ENCODE peak calls at places on chromosome 11, in six cellular contexts. One of them, this sample, is unnamed.

GRCh38 chr11:88543902-88544655 is 206.5 kb upstream of the CTSC start:
- DNase-seq in brain microvascular endothelial cell: peak; percentile 86
- DNase-seq in heart right ventricle: peak; percentile 78
- DNase-seq in IMR-90: peak; percentile 91
- DNase-seq in GM23248: peak; percentile 95
- DNase-seq in esophagus squamous epithelium: peak; percentile 2
- DNase-seq in this sample: peak; percentile 34

GRCh38 chr11:25211635-25212251 is 714.9 kb downstream of the LUZP2 start:
- DNase-seq in brain microvascular endothelial cell: no peak
- DNase-seq in heart right ventricle: no peak
- DNase-seq in IMR-90: no peak
- DNase-seq in GM23248: no peak
- DNase-seq in esophagus squamous epithelium: no peak
- DNase-seq in this sample: no peak

GRCh38 chr11:68980776-68981065 is at the start of gene MRGPRD:
- DNase-seq in brain microvascular endothelial cell: no peak
- DNase-seq in heart right ventricle: no peak
- DNase-seq in IMR-90: no peak
- DNase-seq in GM23248: no peak
- DNase-seq in esophagus squamous epithelium: no peak
- DNase-seq in this sample: no peak

GRCh38 chr11:118691926-118692830 is 12.7 kb upstream of the TREH start:
- DNase-seq in brain microvascular endothelial cell: peak; percentile 18
- DNase-seq in heart right ventricle: no peak
- DNase-seq in IMR-90: peak; percentile 67
- DNase-seq in GM23248: peak; percentile 60
- DNase-seq in esophagus squamous epithelium: no peak
- DNase-seq in this sample: peak; percentile 69

GRCh38 chr11:42631223-42631843 is 680.5 kb upstream of the API5 start:
- DNase-seq in brain microvascular endothelial cell: peak; percentile 36
- DNase-seq in heart right ventricle: no peak
- DNase-seq in IMR-90: no peak
- DNase-seq in GM23248: peak; percentile 21
- DNase-seq in esophagus squamous epithelium: no peak
- DNase-seq in this sample: no peak

GRCh38 chr11:44011797-44012196 is 36.0 kb upstream of the ACCSL start:
- DNase-seq in brain microvascular endothelial cell: no peak
- DNase-seq in heart right ventricle: no peak
- DNase-seq in IMR-90: peak; percentile 66
- DNase-seq in GM23248: peak; percentile 89
- DNase-seq in esophagus squamous epithelium: no peak
- DNase-seq in this sample: no peak

GRCh38 chr11:68843703-68844312 is 2.1 kb upstream of the CPT1A start:
- DNase-seq in brain microvascular endothelial cell: no peak
- DNase-seq in heart right ventricle: peak; percentile 80
- DNase-seq in IMR-90: no peak
- DNase-seq in GM23248: no peak
- DNase-seq in esophagus squamous epithelium: no peak
- DNase-seq in this sample: peak; percentile 56

GRCh38 chr11:119373917-119374631 is 7.4 kb downstream of the USP2 start:
- DNase-seq in brain microvascular endothelial cell: peak; percentile 75
- DNase-seq in heart right ventricle: peak; percentile 78
- DNase-seq in IMR-90: peak; percentile 75
- DNase-seq in GM23248: peak; percentile 83
- DNase-seq in esophagus squamous epithelium: no peak
- DNase-seq in this sample: peak; percentile 14

GRCh38 chr11:72812604-72812967 is 1.6 kb upstream of the ATG16L2 start:
- DNase-seq in brain microvascular endothelial cell: no peak
- DNase-seq in heart right ventricle: no peak
- DNase-seq in IMR-90: no peak
- DNase-seq in GM23248: no peak
- DNase-seq in esophagus squamous epithelium: no peak
- DNase-seq in this sample: no peak

GRCh38 chr11:70912226-70912840 is 340.0 kb downstream of the SHANK2 start:
- DNase-seq in brain microvascular endothelial cell: no peak
- DNase-seq in heart right ventricle: no peak
- DNase-seq in IMR-90: peak; percentile 75
- DNase-seq in GM23248: peak; percentile 11
- DNase-seq in esophagus squamous epithelium: no peak
- DNase-seq in this sample: no peak

GRCh38 chr11:78290293-78291176 is 101.8 kb downstream of the USP35 start:
- DNase-seq in brain microvascular endothelial cell: peak; percentile 60
- DNase-seq in heart right ventricle: no peak
- DNase-seq in IMR-90: peak; percentile 58
- DNase-seq in GM23248: peak; percentile 75
- DNase-seq in esophagus squamous epithelium: no peak
- DNase-seq in this sample: no peak

GRCh38 chr11:19872526-19873135 is 160.0 kb downstream of the NAV2 start:
- DNase-seq in brain microvascular endothelial cell: no peak
- DNase-seq in heart right ventricle: no peak
- DNase-seq in IMR-90: no peak
- DNase-seq in GM23248: no peak
- DNase-seq in esophagus squamous epithelium: no peak
- DNase-seq in this sample: no peak

GRCh38 chr11:12717851-12718291 is 43.6 kb downstream of the TEAD1 start:
- DNase-seq in brain microvascular endothelial cell: no peak
- DNase-seq in heart right ventricle: no peak
- DNase-seq in IMR-90: no peak
- DNase-seq in GM23248: no peak
- DNase-seq in esophagus squamous epithelium: no peak
- DNase-seq in this sample: peak; percentile 29

GRCh38 chr11:64334764-64335741 is 5.0 kb upstream of the CCDC88B start:
- DNase-seq in brain microvascular endothelial cell: peak; percentile 92
- DNase-seq in heart right ventricle: no peak
- DNase-seq in IMR-90: peak; percentile 96
- DNase-seq in GM23248: peak; percentile 94
- DNase-seq in esophagus squamous epithelium: no peak
- DNase-seq in this sample: no peak

GRCh38 chr11:68959465-68960298 is 21.1 kb downstream of the MRGPRD start:
- DNase-seq in brain microvascular endothelial cell: no peak
- DNase-seq in heart right ventricle: no peak
- DNase-seq in IMR-90: no peak
- DNase-seq in GM23248: no peak
- DNase-seq in esophagus squamous epithelium: no peak
- DNase-seq in this sample: no peak

DNA sequence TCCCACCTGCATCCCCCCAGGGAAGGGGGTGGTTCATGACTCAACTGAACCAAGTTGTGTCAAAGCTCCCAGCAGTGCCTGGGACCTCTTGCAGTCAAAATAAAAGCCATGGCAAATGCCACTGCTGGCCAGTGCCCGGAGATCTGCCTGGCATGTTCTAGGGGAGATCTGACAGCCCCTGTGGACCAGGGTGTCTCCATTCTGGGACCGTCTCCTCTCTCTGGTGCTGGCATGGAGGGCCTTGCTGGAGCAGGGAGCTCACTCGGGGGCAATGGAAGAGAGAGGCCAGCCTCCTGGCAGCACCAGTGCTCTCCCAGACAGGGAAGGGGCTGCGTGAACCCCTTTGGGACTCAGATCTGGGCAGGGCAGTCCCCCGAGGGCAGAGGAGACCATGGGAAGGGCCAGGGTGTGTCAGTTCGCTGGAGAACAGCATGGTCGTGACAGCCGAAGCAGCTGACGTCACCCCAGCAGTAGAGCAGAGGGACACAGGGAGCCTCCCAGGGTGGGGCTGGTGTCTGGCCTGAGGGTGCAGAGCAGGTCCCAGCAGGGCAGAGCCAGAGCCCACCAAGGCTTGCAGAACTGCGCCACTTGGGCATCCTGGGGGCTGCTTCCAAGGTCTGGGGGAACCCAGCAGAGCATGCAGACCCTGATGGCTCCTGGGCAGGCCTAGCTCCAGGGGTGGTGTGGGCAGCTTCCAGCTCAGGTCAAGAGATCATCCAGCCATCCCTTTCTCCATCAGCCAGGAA is 70.9 kb upstream of the KCNQ1OT1 start:
- DNase-seq in brain microvascular endothelial cell: no peak
- DNase-seq in heart right ventricle: peak; percentile 2
- DNase-seq in IMR-90: no peak
- DNase-seq in GM23248: no peak
- DNase-seq in esophagus squamous epithelium: no peak
- DNase-seq in this sample: no peak
- H3K27ac ChIP-seq in brain microvascular endothelial cell: no peak overlapping the region
- H3K27ac ChIP-seq in heart right ventricle: no peak overlapping the region
- H3K27ac ChIP-seq in IMR-90: no peak overlapping the region
- H3K27ac ChIP-seq in GM23248: no peak overlapping the region
- H3K27ac ChIP-seq in esophagus squamous epithelium: no peak overlapping the region
- H3K27ac ChIP-seq in this sample: no peak overlapping the region

GRCh38 chr11:67397986-67398660 is 3.5 kb downstream of the PPP1CA start:
- DNase-seq in brain microvascular endothelial cell: no peak
- DNase-seq in heart right ventricle: no peak
- DNase-seq in IMR-90: no peak
- DNase-seq in GM23248: no peak
- DNase-seq in esophagus squamous epithelium: no peak
- DNase-seq in this sample: no peak
- H3K36me3 ChIP-seq in brain microvascular endothelial cell: peaks cover 31% of the 10 kb centered on the region
- H3K36me3 ChIP-seq in heart right ventricle: peaks cover 51% of the 10 kb centered on the region
- H3K36me3 ChIP-seq in IMR-90: peaks cover 43% of the 10 kb centered on the region
- H3K36me3 ChIP-seq in GM23248: peaks cover 7% of the 10 kb centered on the region
- H3K36me3 ChIP-seq in esophagus squamous epithelium: peaks cover 27% of the 10 kb centered on the region
- H3K36me3 ChIP-seq in this sample: peaks cover 37% of the 10 kb centered on the region

GRCh38 chr11:47539681-47540039 is 13.3 kb downstream of the CELF1 start:
- DNase-seq in brain microvascular endothelial cell: no peak
- DNase-seq in heart right ventricle: no peak
- DNase-seq in IMR-90: no peak
- DNase-seq in GM23248: no peak
- DNase-seq in esophagus squamous epithelium: no peak
- DNase-seq in this sample: no peak
- H3K4me3 ChIP-seq in brain microvascular endothelial cell: no peak overlapping the region
- H3K4me3 ChIP-seq in heart right ventricle: no peak overlapping the region
- H3K4me3 ChIP-seq in IMR-90: no peak overlapping the region
- H3K4me3 ChIP-seq in GM23248: peak overlapping the region; percentile 26
- H3K4me3 ChIP-seq in esophagus squamous epithelium: no peak overlapping the region
- H3K4me3 ChIP-seq in this sample: no peak overlapping the region

GRCh38 chr11:114079406-114080072 is 20.0 kb downstream of the ZBTB16 start:
- DNase-seq in brain microvascular endothelial cell: no peak
- DNase-seq in heart right ventricle: peak; percentile 47
- DNase-seq in IMR-90: no peak
- DNase-seq in GM23248: peak; percentile 24
- DNase-seq in esophagus squamous epithelium: no peak
- DNase-seq in this sample: no peak
- H3K27ac ChIP-seq in brain microvascular endothelial cell: no peak overlapping the region
- H3K27ac ChIP-seq in heart right ventricle: peak overlapping the region; percentile 92
- H3K27ac ChIP-seq in IMR-90: no peak overlapping the region
- H3K27ac ChIP-seq in GM23248: no peak overlapping the region
- H3K27ac ChIP-seq in esophagus squamous epithelium: peak overlapping the region; percentile 50
- H3K27ac ChIP-seq in this sample: peak overlapping the region; percentile 11

GRCh38 chr11:122775675-122776271 is 62.5 kb upstream of the CRTAM start:
- DNase-seq in brain microvascular endothelial cell: no peak
- DNase-seq in heart right ventricle: no peak
- DNase-seq in IMR-90: no peak
- DNase-seq in GM23248: no peak
- DNase-seq in esophagus squamous epithelium: no peak
- DNase-seq in this sample: no peak
- H3K36me3 ChIP-seq in brain microvascular endothelial cell: peaks cover 14% of the 10 kb centered on the region
- H3K36me3 ChIP-seq in heart right ventricle: no peaks in the 10 kb centered on the region
- H3K36me3 ChIP-seq in IMR-90: peaks cover 14% of the 10 kb centered on the region
- H3K36me3 ChIP-seq in GM23248: no peaks in the 10 kb centered on the region
- H3K36me3 ChIP-seq in esophagus squamous epithelium: no peaks in the 10 kb centered on the region
- H3K36me3 ChIP-seq in this sample: peaks cover 13% of the 10 kb centered on the region

GRCh38 chr11:61009392-61010275 is 38.2 kb downstream of the CD6 start:
- DNase-seq in brain microvascular endothelial cell: no peak
- DNase-seq in heart right ventricle: no peak
- DNase-seq in IMR-90: no peak
- DNase-seq in GM23248: no peak
- DNase-seq in esophagus squamous epithelium: no peak
- DNase-seq in this sample: no peak

GRCh38 chr11:61010466-61011238 is 39.2 kb downstream of the CD6 start:
- DNase-seq in brain microvascular endothelial cell: no peak
- DNase-seq in heart right ventricle: no peak
- DNase-seq in IMR-90: no peak
- DNase-seq in GM23248: no peak
- DNase-seq in esophagus squamous epithelium: no peak
- DNase-seq in this sample: no peak

GRCh38 chr11:61007383-61007970 is 36.0 kb downstream of the CD6 start:
- DNase-seq in brain microvascular endothelial cell: no peak
- DNase-seq in heart right ventricle: no peak
- DNase-seq in IMR-90: no peak
- DNase-seq in GM23248: peak; percentile 22
- DNase-seq in esophagus squamous epithelium: no peak
- DNase-seq in this sample: no peak

GRCh38 chr11:61008971-61009370 is 37.5 kb downstream of the CD6 start:
- DNase-seq in brain microvascular endothelial cell: no peak
- DNase-seq in heart right ventricle: no peak
- DNase-seq in IMR-90: no peak
- DNase-seq in GM23248: no peak
- DNase-seq in esophagus squamous epithelium: no peak
- DNase-seq in this sample: no peak

GRCh38 chr11:61007971-61008896 is 36.8 kb downstream of the CD6 start:
- DNase-seq in brain microvascular endothelial cell: no peak
- DNase-seq in heart right ventricle: no peak
- DNase-seq in IMR-90: no peak
- DNase-seq in GM23248: no peak
- DNase-seq in esophagus squamous epithelium: no peak
- DNase-seq in this sample: no peak
- H3K4me3 ChIP-seq in brain microvascular endothelial cell: peak overlapping the region; percentile 35
- H3K4me3 ChIP-seq in heart right ventricle: peak overlapping the region; percentile 38
- H3K4me3 ChIP-seq in IMR-90: no peak overlapping the region
- H3K4me3 ChIP-seq in GM23248: no peak overlapping the region
- H3K4me3 ChIP-seq in esophagus squamous epithelium: peak overlapping the region; percentile 47
- H3K4me3 ChIP-seq in this sample: no peak overlapping the region

GRCh38 chr11:46099973-46100335 is 21.3 kb downstream of the PHF21A start:
- DNase-seq in brain microvascular endothelial cell: no peak
- DNase-seq in heart right ventricle: no peak
- DNase-seq in IMR-90: peak; percentile 41
- DNase-seq in GM23248: peak; percentile 53
- DNase-seq in esophagus squamous epithelium: no peak
- DNase-seq in this sample: no peak
- H3K27ac ChIP-seq in brain microvascular endothelial cell: peak overlapping the region; percentile 0
- H3K27ac ChIP-seq in heart right ventricle: peak overlapping the region; percentile 68
- H3K27ac ChIP-seq in IMR-90: no peak overlapping the region
- H3K27ac ChIP-seq in GM23248: peak overlapping the region; percentile 70
- H3K27ac ChIP-seq in esophagus squamous epithelium: peak overlapping the region; percentile 1
- H3K27ac ChIP-seq in this sample: peak overlapping the region; percentile 14

DNA sequence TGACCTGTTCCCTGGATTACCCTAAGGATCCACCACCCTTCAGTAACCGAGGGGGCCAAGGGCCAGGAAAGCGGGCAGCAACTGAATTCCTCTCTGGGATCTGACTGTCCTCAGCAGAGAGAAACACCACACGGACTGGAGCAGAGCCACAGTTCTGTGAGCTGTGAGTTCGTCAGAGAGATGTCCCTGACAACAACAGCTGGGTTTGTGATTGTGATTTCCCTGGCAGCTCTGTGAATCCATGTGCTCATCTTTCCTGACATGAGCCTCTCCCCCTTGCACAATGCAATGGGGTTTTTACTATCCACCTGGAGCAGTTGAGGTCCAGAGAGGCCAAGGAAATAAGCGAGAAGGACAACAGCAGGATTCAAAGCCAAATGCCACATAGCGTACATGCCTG is 69.4 kb upstream of the AMPD3 start:
- DNase-seq in brain microvascular endothelial cell: no peak
- DNase-seq in heart right ventricle: no peak
- DNase-seq in IMR-90: peak; percentile 49
- DNase-seq in GM23248: peak; percentile 84
- DNase-seq in esophagus squamous epithelium: no peak
- DNase-seq in this sample: no peak
- H3K36me3 ChIP-seq in brain microvascular endothelial cell: no peaks in the 10 kb centered on the region
- H3K36me3 ChIP-seq in heart right ventricle: no peaks in the 10 kb centered on the region
- H3K36me3 ChIP-seq in IMR-90: no peaks in the 10 kb centered on the region
- H3K36me3 ChIP-seq in GM23248: no peaks in the 10 kb centered on the region
- H3K36me3 ChIP-seq in esophagus squamous epithelium: no peaks in the 10 kb centered on the region
- H3K36me3 ChIP-seq in this sample: no peaks in the 10 kb centered on the region